ENCODE peak calls at places on chromosomes 12 and 14, in six cellular contexts. One of them, this sample, is unnamed.

GRCh38 chr14:58663494-58664111 is 25.8 kb downstream of the DACT1 start:
- DNase-seq in mucosa of descending colon: no peak
- DNase-seq in iPS DF 19.7: peak; percentile 59
- DNase-seq in left ventricle myocardium inferior: no peak
- DNase-seq in NCI-H526 treated with DMSO at 0.1 percent for 48 hours: no peak
- DNase-seq in AG04450: peak; percentile 65
- DNase-seq in this sample: no peak

GRCh38 chr14:102144914-102145313 is 5.2 kb downstream of the WDR20 start:
- DNase-seq in mucosa of descending colon: no peak
- DNase-seq in iPS DF 19.7: no peak
- DNase-seq in left ventricle myocardium inferior: no peak
- DNase-seq in NCI-H526 treated with DMSO at 0.1 percent for 48 hours: no peak
- DNase-seq in AG04450: no peak
- DNase-seq in this sample: no peak

GRCh38 chr12:94074970-94075695 is 73.2 kb upstream of the PLXNC1 start:
- DNase-seq in mucosa of descending colon: no peak
- DNase-seq in iPS DF 19.7: no peak
- DNase-seq in left ventricle myocardium inferior: peak; percentile 76
- DNase-seq in NCI-H526 treated with DMSO at 0.1 percent for 48 hours: no peak
- DNase-seq in AG04450: peak; percentile 71
- DNase-seq in this sample: peak; percentile 68

GRCh38 chr14:78424311-78424710 is 254.1 kb downstream of the NRXN3 start:
- DNase-seq in mucosa of descending colon: no peak
- DNase-seq in iPS DF 19.7: no peak
- DNase-seq in left ventricle myocardium inferior: no peak
- DNase-seq in NCI-H526 treated with DMSO at 0.1 percent for 48 hours: no peak
- DNase-seq in AG04450: no peak
- DNase-seq in this sample: no peak

GRCh38 chr12:107328442-107329133 is 235.2 kb upstream of the CRY1 start:
- DNase-seq in mucosa of descending colon: no peak
- DNase-seq in iPS DF 19.7: no peak
- DNase-seq in left ventricle myocardium inferior: no peak
- DNase-seq in NCI-H526 treated with DMSO at 0.1 percent for 48 hours: no peak
- DNase-seq in AG04450: no peak
- DNase-seq in this sample: no peak

GRCh38 chr14:60648934-60649814 is at the start of gene SIX1:
- DNase-seq in mucosa of descending colon: peak; percentile 57
- DNase-seq in iPS DF 19.7: no peak
- DNase-seq in left ventricle myocardium inferior: peak; percentile 38
- DNase-seq in NCI-H526 treated with DMSO at 0.1 percent for 48 hours: peak; percentile 85
- DNase-seq in AG04450: peak; percentile 85
- DNase-seq in this sample: peak; percentile 84

GRCh38 chr12:101127521-101128219 is 82.4 kb downstream of the SLC5A8 start:
- DNase-seq in mucosa of descending colon: no peak
- DNase-seq in iPS DF 19.7: no peak
- DNase-seq in left ventricle myocardium inferior: no peak
- DNase-seq in NCI-H526 treated with DMSO at 0.1 percent for 48 hours: no peak
- DNase-seq in AG04450: peak; percentile 60
- DNase-seq in this sample: no peak

GRCh38 chr12:6698352-6699046 is 2.1 kb downstream of the PIANP start:
- DNase-seq in mucosa of descending colon: no peak
- DNase-seq in iPS DF 19.7: no peak
- DNase-seq in left ventricle myocardium inferior: no peak
- DNase-seq in NCI-H526 treated with DMSO at 0.1 percent for 48 hours: no peak
- DNase-seq in AG04450: no peak
- DNase-seq in this sample: no peak

GRCh38 chr14:91892918-91893527 is 25.7 kb upstream of the TC2N start:
- DNase-seq in mucosa of descending colon: no peak
- DNase-seq in iPS DF 19.7: no peak
- DNase-seq in left ventricle myocardium inferior: no peak
- DNase-seq in NCI-H526 treated with DMSO at 0.1 percent for 48 hours: no peak
- DNase-seq in AG04450: no peak
- DNase-seq in this sample: peak; percentile 72